ENCODE peak calls at places on chromosome 20, in seven cellular contexts. A is GM10248; B is transverse colon; T is activated naive CD8-positive, alpha-beta T cell treated with anti-CD3 and anti-CD28 coated beads, Interleukin-2, amount 50 U/mL, for 24 hours; E is body of pancreas; W is stimulated activated CD8-positive, alpha-beta memory T cell treated with anti-CD3 and anti-CD28 coated beads, Interleukin-4, amount 100 ng/mL, for 1 hour; I is hepatic stellate cell. P is an unnamed sample.

GRCh38 chr20:21033817-21034216 is 72.3 kb downstream of the LINC00237 start:
- DNase-seq in A (no peak), B (no peak), T (no peak), E (no peak), W (no peak), I (no peak), P (no peak)

GRCh38 chr20:50628326-50628725 is 63.0 kb downstream of the RIPOR3 start:
- DNase-seq in A (no peak), B (no peak), T (no peak), E (no peak), W (no peak), I (no peak), P (no peak)

GRCh38 chr20:41374568-41374920 is 7.9 kb upstream of the EMILIN3 start:
- DNase-seq in A (no peak), B (no peak), T (no peak), E (no peak), W (no peak), I (no peak), P (no peak)

GRCh38 chr20:32976746-32977145 is 27.5 kb downstream of the SUN5 start:
- DNase-seq in A (no peak), B (no peak), T (no peak), E (no peak), W (no peak), I (no peak), P (no peak)

GRCh38 chr20:25750765-25751696 is 54.4 kb upstream of the ZNF337 start:
- DNase-seq in A (peak; percentile 78), B (peak; percentile 65), T (peak; percentile 57), E (peak; percentile 51), W (peak; percentile 20), I (no peak), P (no peak)

GRCh38 chr20:26163890-26164289 is 467.2 kb upstream of the ZNF337 start:
- DNase-seq in A (no peak), B (no peak), T (no peak), E (no peak), W (no peak), I (peak; percentile 43), P (no peak)

GRCh38 chr20:41654292-41654691 is 36.1 kb upstream of the CHD6 start:
- DNase-seq in A (no peak), B (no peak), T (no peak), E (peak; percentile 66), W (no peak), I (no peak), P (no peak)

GRCh38 chr20:49580818-49581174 is 12.9 kb upstream of the PTGIS start:
- DNase-seq in A (no peak), B (no peak), T (no peak), E (no peak), W (no peak), I (no peak), P (no peak)

GRCh38 chr20:54469293-54469692 is 6.1 kb upstream of the DOK5 start:
- DNase-seq in A (no peak), B (no peak), T (no peak), E (no peak), W (no peak), I (no peak), P (no peak)

GRCh38 chr20:52655365-52655764 is 316.8 kb upstream of the TSHZ2 start:
- DNase-seq in A (no peak), B (no peak), T (no peak), E (no peak), W (no peak), I (no peak), P (no peak)

GRCh38 chr20:5222919-5223634 is 93.7 kb downstream of the PROKR2 start:
- DNase-seq in A (peak; percentile 72), B (peak; percentile 62), T (peak; percentile 65), E (peak; percentile 57), W (peak; percentile 33), I (peak; percentile 64), P (peak; percentile 48)

GRCh38 chr20:36199293-36200257 is 36.7 kb upstream of the AAR2 start:
- DNase-seq in A (peak; percentile 80), B (peak; percentile 84), T (peak; percentile 79), E (peak; percentile 84), W (peak; percentile 57), I (peak; percentile 92), P (peak; percentile 54)